ENCODE peak calls at places on chromosomes 5 and 9, in nine cellular contexts. S is ovary, C is GM12864, J is GM06990, O is WTC11, K is dorsolateral prefrontal cortex, X is HFF-Myc, A is fibroblast of lung, E is AG09309. Q is an unnamed sample.
A peak's percentile ranks its signal among the peaks of the same experiment; 100 is the strongest.

GRCh38 chr5:11683666-11684065 is 220.6 kb downstream of the CTNND2 start:
- DNase-seq in E (no peak), K (peak; percentile 25), X (no peak), C (no peak), O (no peak), S (no peak), J (no peak), A (no peak), Q (no peak)

GRCh38 chr5:117800261-117800660 is 1188.1 kb downstream of the DTWD2 start:
- DNase-seq in X (no peak), O (no peak), E (no peak), J (no peak), A (peak; percentile 18), C (no peak), S (no peak), K (no peak), Q (no peak)

GRCh38 chr9:111604054-111604615 is 4.7 kb upstream of the PTGR1 start:
- DNase-seq in X (no peak), J (no peak), S (no peak), C (no peak), O (no peak), K (no peak), E (no peak), A (no peak), Q (no peak)

GRCh38 chr9:34994429-34995287 is 5.1 kb downstream of the DNAJB5 start:
- DNase-seq in C (no peak), K (peak; percentile 67), E (no peak), O (peak; percentile 54), J (no peak), X (peak; percentile 42), S (no peak), A (peak; percentile 51), Q (no peak)

GRCh38 chr9:33113799-33114547 is 37.5 kb upstream of the SMU1 start:
- DNase-seq in X (no peak), C (no peak), O (no peak), K (no peak), J (no peak), S (no peak), E (no peak), A (no peak), Q (no peak)

GRCh38 chr5:80937591-80937990 is 22.6 kb upstream of the RASGRF2 start:
- DNase-seq in E (no peak), X (no peak), K (no peak), C (no peak), A (peak; percentile 13), S (no peak), J (no peak), O (no peak), Q (no peak)

GRCh38 chr9:133127340-133127981 is 6.4 kb upstream of the RALGDS start:
- DNase-seq in O (no peak), C (no peak), E (no peak), A (no peak), X (no peak), S (no peak), K (no peak), J (no peak), Q (no peak)

GRCh38 chr9:3526903-3527652 is 1.3 kb upstream of the RFX3 start:
- DNase-seq in J (no peak), E (no peak), S (peak; percentile 30), O (no peak), A (no peak), K (peak; percentile 22), C (no peak), X (no peak), Q (peak; percentile 62)

GRCh38 chr5:15577831-15578230 is 77.9 kb downstream of the FBXL7 start:
- DNase-seq in A (no peak), J (no peak), C (no peak), S (no peak), E (no peak), O (no peak), X (no peak), K (no peak), Q (no peak)

GRCh38 chr9:107273634-107274033 is 9.4 kb upstream of the RAD23B start:
- DNase-seq in O (no peak), E (no peak), X (no peak), A (no peak), C (no peak), J (no peak), K (no peak), S (no peak), Q (no peak)

GRCh38 chr5:59496524-59497134 is 396.9 kb downstream of the PDE4D start:
- DNase-seq in X (no peak), J (peak; percentile 7), O (peak; percentile 55), S (no peak), C (no peak), A (peak; percentile 15), K (no peak), E (no peak), Q (peak; percentile 16)

GRCh38 chr5:124061663-124062062 is 549.7 kb downstream of the CSNK1G3 start:
- DNase-seq in X (no peak), E (no peak), J (no peak), A (peak; percentile 95), O (no peak), C (no peak), K (no peak), S (peak; percentile 23), Q (no peak)

GRCh38 chr5:134092875-134093274 is 21.6 kb upstream of the TCF7 start:
- DNase-seq in J (no peak), X (no peak), C (no peak), O (no peak), A (no peak), E (no peak), K (no peak), S (no peak), Q (no peak)

DNA sequence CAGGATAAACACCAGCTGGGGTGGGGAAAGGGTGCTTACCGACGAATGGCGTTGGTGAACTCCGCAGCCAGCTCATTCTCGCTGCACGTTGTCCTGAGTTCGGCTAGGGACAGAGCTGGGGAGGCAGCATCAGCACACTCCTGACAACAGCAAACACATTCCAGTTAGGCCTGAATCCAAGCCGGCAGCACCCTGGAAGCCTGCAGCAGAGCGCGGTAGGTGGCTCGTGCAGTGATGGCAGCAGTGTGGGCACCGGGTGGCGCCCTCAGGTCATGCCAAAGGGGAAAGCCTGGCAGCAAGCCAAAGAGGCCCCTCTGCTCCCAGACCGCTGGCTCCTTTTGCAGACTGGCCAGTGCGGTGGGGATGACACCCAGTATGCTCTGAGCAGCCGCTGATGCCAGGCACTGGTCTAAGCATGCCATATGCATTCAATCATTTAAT is 66.9 kb downstream of the DCP2 start:
- DNase-seq in C (no peak), J (no peak), X (no peak), E (no peak), K (no peak), A (peak; percentile 47), O (peak; percentile 81), S (peak; percentile 69), Q (no peak)
- TF ChIP-seq CTCF in C (no peak), J (peak; percentile 19), X (peak; percentile 25), E (peak; percentile 31), K (no peak), A (peak; percentile 3), O (peak; percentile 32), S (no peak), Q (no peak)

DNA sequence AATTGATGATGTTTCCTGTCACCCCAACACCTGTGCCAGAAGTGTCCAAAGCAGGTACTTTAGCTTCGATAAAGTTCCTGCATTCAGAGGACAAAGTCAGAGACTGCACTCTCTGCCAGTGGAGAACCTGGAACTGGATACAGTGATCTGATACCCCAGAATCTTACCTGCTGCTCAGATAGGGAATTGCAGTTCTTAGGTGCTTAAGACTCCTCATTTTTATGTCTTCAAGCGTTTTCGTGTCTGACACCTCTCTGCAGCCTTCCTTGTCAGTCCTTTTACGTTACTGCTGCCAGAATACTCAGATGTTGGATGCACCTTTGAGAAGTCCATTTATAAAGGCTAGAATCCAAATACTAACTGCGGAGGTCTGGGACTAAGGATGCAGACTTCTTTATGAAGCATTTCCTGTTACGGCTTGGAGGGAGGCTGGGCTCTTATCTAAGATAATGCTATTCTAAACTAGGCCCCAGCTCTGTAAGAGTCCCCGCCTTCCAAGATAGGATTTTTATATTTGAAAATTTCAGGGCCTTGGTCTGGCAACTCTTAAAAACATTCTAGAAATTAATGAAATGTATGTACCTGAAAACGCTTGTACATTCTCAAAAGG is 1.9 kb downstream of the ISOC1 start:
- DNase-seq in J (no peak), C (no peak), E (no peak), O (no peak), K (no peak), S (no peak), A (no peak), X (no peak), Q (no peak)
- TF ChIP-seq CTCF in J (no peak), C (no peak), E (no peak), O (no peak), K (no peak), S (no peak), A (no peak), X (no peak), Q (no peak)

GRCh38 chr9:503881-504852 is 289.5 kb downstream of the DOCK8 start:
- DNase-seq in K (peak; percentile 66), A (peak; percentile 40), E (no peak), J (peak; percentile 86), C (no peak), O (peak; percentile 80), X (no peak), S (peak; percentile 72), Q (peak; percentile 93)
- TF ChIP-seq CTCF in K (peak; percentile 53), A (peak; percentile 15), E (no peak), J (no peak), C (peak; percentile 34), O (no peak), X (no peak), S (no peak), Q (peak; percentile 29)

GRCh38 chr9:71768388-71769174 is at the start of gene CEMIP2:
- DNase-seq in K (peak; percentile 92), S (peak; percentile 88), A (peak; percentile 90), O (peak; percentile 91), X (no peak), C (no peak), E (peak; percentile 64), J (peak; percentile 82), Q (peak; percentile 93)
- TF ChIP-seq CTCF in K (peak; percentile 64), S (no peak), A (peak; percentile 17), O (no peak), X (no peak), C (peak; percentile 62), E (peak; percentile 25), J (peak; percentile 21), Q (peak; percentile 84)

GRCh38 chr5:119943148-119943547 is 313.8 kb downstream of the FAM170A start:
- DNase-seq in X (peak; percentile 3), J (no peak), C (no peak), A (peak; percentile 63), K (no peak), O (no peak), E (peak; percentile 11), S (no peak), Q (no peak)
- TF ChIP-seq CTCF in X (no peak), J (no peak), C (no peak), A (no peak), K (peak; percentile 12), O (no peak), E (peak; percentile 25), S (no peak), Q (no peak)

DNA sequence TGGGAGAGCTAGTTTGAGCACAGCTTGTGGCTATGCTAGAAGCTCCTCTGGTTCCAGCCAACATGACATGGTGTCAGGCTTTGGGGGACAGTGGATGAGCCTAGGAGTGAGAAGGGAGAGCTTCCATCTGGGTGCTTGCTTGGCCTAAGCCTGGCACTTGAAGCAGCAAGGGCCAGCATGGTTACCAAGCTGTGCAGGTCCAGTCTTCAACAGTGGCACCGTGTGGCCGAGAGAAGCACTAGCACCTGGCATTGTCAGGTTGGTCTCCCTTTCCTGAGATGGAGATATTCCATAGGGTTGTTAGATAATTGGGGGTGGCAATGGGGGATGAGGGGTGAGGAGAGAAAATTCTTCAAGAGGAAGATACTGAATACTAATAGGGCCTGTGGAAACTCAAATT is 261.9 kb downstream of the PBX3 start:
- DNase-seq in A (no peak), C (no peak), E (no peak), K (no peak), O (no peak), J (no peak), S (no peak), X (no peak), Q (no peak)
- TF ChIP-seq CTCF in A (no peak), C (peak; percentile 23), E (peak; percentile 21), K (no peak), O (peak; percentile 16), J (peak; percentile 11), S (no peak), X (peak; percentile 31), Q (no peak)